ENCODE peak calls at places on chromosome 18, in seven cellular contexts. I, W, U, J, X, K and D are unnamed samples.

GRCh38 chr18:11661430-11661829 is 27.6 kb upstream of the GNAL start:
- DNase-seq in I (no peak), W (no peak), U (no peak), J (no peak), X (no peak), K (no peak), D (no peak)

GRCh38 chr18:76487782-76488181 is 7.3 kb downstream of the ZNF516 start:
- DNase-seq in I (no peak), W (no peak), U (no peak), J (no peak), X (no peak), K (no peak), D (no peak)

GRCh38 chr18:23386317-23386716 is 66.8 kb upstream of the RIOK3 start:
- DNase-seq in I (no peak), W (no peak), U (no peak), J (no peak), X (no peak), K (no peak), D (no peak)

GRCh38 chr18:28728891-28729290 is 552.0 kb upstream of the CDH2 start:
- DNase-seq in I (no peak), W (no peak), U (no peak), J (no peak), X (no peak), K (no peak), D (no peak)

GRCh38 chr18:46325836-46326235 is 221.7 kb downstream of the HAUS1 start:
- DNase-seq in I (no peak), W (no peak), U (no peak), J (no peak), X (no peak), K (no peak), D (no peak)

GRCh38 chr18:24388975-24389374 is 8.6 kb downstream of the OSBPL1A start:
- DNase-seq in I (no peak), W (no peak), U (no peak), J (no peak), X (no peak), K (no peak), D (no peak)

GRCh38 chr18:13447621-13448020 is 229.1 kb downstream of the LDLRAD4 start:
- DNase-seq in I (no peak), W (no peak), U (no peak), J (no peak), X (no peak), K (no peak), D (no peak)

GRCh38 chr18:24987271-24987932 is 364.6 kb downstream of the ZNF521 start:
- DNase-seq in I (no peak), W (no peak), U (no peak), J (no peak), X (no peak), K (no peak), D (peak)

GRCh38 chr18:26637324-26637723 is 89.0 kb upstream of the KCTD1 start:
- DNase-seq in I (no peak), W (no peak), U (no peak), J (no peak), X (no peak), K (no peak), D (no peak)

GRCh38 chr18:10850828-10851227 is 298.5 kb downstream of the PIEZO2 start:
- DNase-seq in I (no peak), W (no peak), U (peak), J (no peak), X (no peak), K (no peak), D (no peak)

GRCh38 chr18:26386002-26386401 is 159.8 kb downstream of the TAF4B start:
- DNase-seq in I (no peak), W (no peak), U (no peak), J (no peak), X (no peak), K (no peak), D (no peak)

GRCh38 chr18:2958819-2959298 is 54.1 kb downstream of the LPIN2 start:
- DNase-seq in I (no peak), W (no peak), U (peak), J (no peak), X (no peak), K (no peak), D (peak)

GRCh38 chr18:13643261-13643671 is 83.1 kb downstream of the FAM210A start:
- DNase-seq in I (no peak), W (peak), U (no peak), J (no peak), X (no peak), K (no peak), D (no peak)

GRCh38 chr18:77271720-77272481 is 22.3 kb downstream of the GALR1 start:
- DNase-seq in I (no peak), W (no peak), U (no peak), J (no peak), X (no peak), K (no peak), D (no peak)

GRCh38 chr18:13565228-13565627 is 161.1 kb downstream of the FAM210A start:
- DNase-seq in I (peak), W (no peak), U (no peak), J (no peak), X (no peak), K (no peak), D (no peak)

GRCh38 chr18:79283341-79283879 is 112.3 kb upstream of the NFATC1 start:
- DNase-seq in I (no peak), W (no peak), U (no peak), J (no peak), X (no peak), K (no peak), D (no peak)

GRCh38 chr18:39414009-39414700 is 1848.6 kb upstream of the CELF4 start:
- DNase-seq in I (no peak), W (no peak), U (peak), J (no peak), X (no peak), K (no peak), D (no peak)

GRCh38 chr18:3410273-3410672 is 39.7 kb upstream of the TGIF1 start:
- DNase-seq in I (no peak), W (no peak), U (no peak), J (no peak), X (no peak), K (no peak), D (no peak)

GRCh38 chr18:48961547-48961946 is 10.8 kb upstream of the SMAD7 start:
- DNase-seq in I (no peak), W (no peak), U (peak), J (no peak), X (no peak), K (no peak), D (no peak)

GRCh38 chr18:65544701-65545100 is 206.1 kb upstream of the CDH7 start:
- DNase-seq in I (no peak), W (no peak), U (no peak), J (no peak), X (no peak), K (no peak), D (no peak)

GRCh38 chr18:26022585-26022984 is 67.8 kb downstream of the SS18 start:
- DNase-seq in I (no peak), W (no peak), U (no peak), J (no peak), X (no peak), K (no peak), D (no peak)

GRCh38 chr18:67302043-67302442 is 214.5 kb downstream of the DSEL start:
- DNase-seq in I (no peak), W (no peak), U (peak), J (no peak), X (no peak), K (no peak), D (no peak)

GRCh38 chr18:54787098-54787497 is 41.2 kb upstream of the RAB27B start:
- DNase-seq in I (no peak), W (no peak), U (no peak), J (no peak), X (peak), K (no peak), D (no peak)

GRCh38 chr18:48997985-48998831 is 47.4 kb upstream of the SMAD7 start:
- DNase-seq in I (peak), W (peak), U (no peak), J (no peak), X (no peak), K (peak), D (peak)

GRCh38 chr18:28409811-28410210 is 232.9 kb upstream of the CDH2 start:
- DNase-seq in I (no peak), W (no peak), U (no peak), J (no peak), X (no peak), K (no peak), D (no peak)

GRCh38 chr18:44507729-44508325 is 172.9 kb upstream of the SETBP1 start:
- DNase-seq in I (no peak), W (no peak), U (peak), J (no peak), X (no peak), K (peak), D (no peak)

GRCh38 chr18:73715228-73715670 is 432.4 kb downstream of the FBXO15 start:
- DNase-seq in I (no peak), W (no peak), U (no peak), J (no peak), X (no peak), K (no peak), D (no peak)

GRCh38 chr18:75201273-75201898 is 7.6 kb downstream of the PTGR3 start:
- DNase-seq in I (no peak), W (no peak), U (no peak), J (no peak), X (peak), K (no peak), D (no peak)

GRCh38 chr18:73717570-73717969 is 430.1 kb downstream of the FBXO15 start:
- DNase-seq in I (no peak), W (no peak), U (no peak), J (no peak), X (no peak), K (no peak), D (no peak)